ENCODE peak calls at places on chromosomes 12 and 14, in five cellular contexts. R is GM23338; P is effector memory CD4-positive, alpha-beta T cell; L is adipocyte; D is IMR-90. I is an unnamed sample. For H3K4me1, the result is how much of the 10 kb centered on the place peaks cover.

GRCh38 chr14:101248056-101248725 is 313.1 kb upstream of the DIO3 start:
- DNase-seq in R (no peak), L (no peak), P (no peak), D (no peak), I (no peak)

GRCh38 chr12:2958432-2959193 is 584 bp upstream of the TEAD4 start:
- DNase-seq in L (peak), D (peak), P (no peak), R (peak), I (no peak)

GRCh38 chr12:121831571-121832235 is 27.0 kb downstream of the HPD start:
- DNase-seq in P (no peak), R (no peak), L (no peak), D (no peak), I (no peak)

GRCh38 chr12:55727643-55728184 is 1.1 kb downstream of the CD63 start:
- DNase-seq in D (peak), P (no peak), R (peak), L (peak), I (no peak)

GRCh38 chr14:74906923-74907620 is 16.0 kb downstream of the RPS6KL1 start:
- DNase-seq in D (no peak), L (no peak), P (no peak), R (peak), I (no peak)

GRCh38 chr14:103527408-103528157 is 1.4 kb upstream of the TRMT61A start:
- DNase-seq in R (no peak), L (no peak), P (no peak), D (no peak), I (no peak)

GRCh38 chr14:67373347-67373746 is 13.2 kb downstream of the EIF2S1 start:
- DNase-seq in D (no peak), P (no peak), L (no peak), R (no peak), I (no peak)

GRCh38 chr14:56590535-56590951 is 10.9 kb downstream of the TMEM260 start:
- DNase-seq in R (peak), D (no peak), L (no peak), P (no peak), I (no peak)

GRCh38 chr12:6327591-6328041 is 14.3 kb downstream of the TNFRSF1A start:
- DNase-seq in R (no peak), L (no peak), D (no peak), P (no peak), I (no peak)
- H3K4me1 ChIP-seq in R (under half), L (half or more), D (under half), P (under half), I (under half)

GRCh38 chr12:75862692-75863471 is 168.7 kb downstream of the PHLDA1 start:
- DNase-seq in D (peak), P (no peak), R (no peak), L (peak), I (no peak)

GRCh38 chr12:75868501-75868900 is 163.1 kb downstream of the PHLDA1 start:
- DNase-seq in P (no peak), D (no peak), L (no peak), R (no peak), I (no peak)

GRCh38 chr12:75859868-75860267 is 171.7 kb downstream of the PHLDA1 start:
- DNase-seq in R (no peak), D (peak), P (no peak), L (no peak), I (no peak)

GRCh38 chr12:75865315-75865714 is 166.3 kb downstream of the PHLDA1 start:
- DNase-seq in P (no peak), R (no peak), L (no peak), D (no peak), I (no peak)

DNA sequence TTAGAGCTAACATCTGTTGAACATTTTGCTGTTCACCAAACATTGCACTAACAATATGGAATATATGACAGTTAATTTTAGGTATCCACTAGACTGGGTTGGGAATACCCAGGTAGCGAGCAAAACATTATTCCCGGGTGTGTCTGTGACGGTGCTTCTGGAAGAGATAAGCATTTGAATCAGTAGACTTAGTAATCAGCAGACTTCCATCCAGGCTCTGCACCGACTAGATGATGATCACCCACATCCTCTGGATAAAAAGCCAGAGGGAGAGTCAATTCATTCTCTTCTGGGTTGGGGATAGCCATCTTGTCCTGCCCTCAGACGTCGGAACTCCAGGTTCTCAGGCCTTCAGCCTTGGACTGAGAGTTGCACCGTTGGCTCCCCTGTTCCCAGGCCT is 168.1 kb downstream of the PHLDA1 start:
- DNase-seq in P (no peak), L (no peak), R (no peak), D (peak), I (no peak)
- H3K4me3 ChIP-seq in P (no peak), L (no peak), R (no peak), D (no peak), I (no peak)

DNA sequence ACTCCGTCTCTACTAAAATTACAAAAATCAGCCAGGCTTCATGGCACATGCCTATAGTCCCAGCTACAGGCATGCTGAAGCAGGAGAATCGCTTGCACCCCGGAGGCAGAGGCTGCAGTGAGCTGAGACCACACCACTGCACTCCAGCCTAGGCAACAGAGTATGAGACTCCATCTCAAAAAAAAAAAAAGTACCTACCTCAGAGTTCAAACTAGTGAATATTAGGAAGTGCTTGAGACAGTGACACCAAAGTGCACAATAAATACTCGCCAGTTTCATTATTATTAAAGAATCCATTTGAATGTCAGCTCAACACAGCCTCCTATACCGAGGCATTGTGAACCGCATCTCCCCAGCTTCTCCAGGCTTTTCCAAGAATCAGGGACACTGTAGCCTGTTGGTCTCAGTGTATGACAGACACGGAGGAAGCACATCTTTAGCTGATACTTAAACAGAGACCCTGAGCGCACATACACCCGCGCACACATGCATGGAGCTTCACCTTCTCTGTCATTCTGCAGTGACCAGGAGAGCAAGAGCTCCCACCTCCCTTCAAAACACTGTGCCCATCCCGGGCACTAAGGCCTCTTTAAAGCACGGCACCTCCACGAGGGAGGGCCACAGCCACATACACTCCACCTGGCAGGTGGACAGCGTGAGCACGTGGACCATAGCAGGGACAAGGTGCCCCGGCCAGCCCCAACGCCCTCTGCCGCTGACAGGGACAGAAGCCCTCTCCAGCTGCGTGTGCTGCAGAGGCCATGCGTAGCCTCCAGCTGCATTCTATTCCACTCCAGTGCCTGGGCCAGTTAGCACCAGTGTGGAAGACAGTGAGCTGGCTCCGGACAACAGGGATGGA is 5.2 kb downstream of the GAPDH start:
- DNase-seq in D (peak), P (no peak), L (peak), R (peak), I (no peak)
- H3K4me1 ChIP-seq in D (under half), P (under half), L (under half), R (under half), I (half or more)

GRCh38 chr12:47707355-47707754 is 1.5 kb upstream of the RPAP3 start:
- DNase-seq in R (no peak), P (no peak), L (no peak), D (no peak), I (no peak)
- H3K4me3 ChIP-seq in R (no peak), P (peak), L (no peak), D (no peak), I (peak)

DNA sequence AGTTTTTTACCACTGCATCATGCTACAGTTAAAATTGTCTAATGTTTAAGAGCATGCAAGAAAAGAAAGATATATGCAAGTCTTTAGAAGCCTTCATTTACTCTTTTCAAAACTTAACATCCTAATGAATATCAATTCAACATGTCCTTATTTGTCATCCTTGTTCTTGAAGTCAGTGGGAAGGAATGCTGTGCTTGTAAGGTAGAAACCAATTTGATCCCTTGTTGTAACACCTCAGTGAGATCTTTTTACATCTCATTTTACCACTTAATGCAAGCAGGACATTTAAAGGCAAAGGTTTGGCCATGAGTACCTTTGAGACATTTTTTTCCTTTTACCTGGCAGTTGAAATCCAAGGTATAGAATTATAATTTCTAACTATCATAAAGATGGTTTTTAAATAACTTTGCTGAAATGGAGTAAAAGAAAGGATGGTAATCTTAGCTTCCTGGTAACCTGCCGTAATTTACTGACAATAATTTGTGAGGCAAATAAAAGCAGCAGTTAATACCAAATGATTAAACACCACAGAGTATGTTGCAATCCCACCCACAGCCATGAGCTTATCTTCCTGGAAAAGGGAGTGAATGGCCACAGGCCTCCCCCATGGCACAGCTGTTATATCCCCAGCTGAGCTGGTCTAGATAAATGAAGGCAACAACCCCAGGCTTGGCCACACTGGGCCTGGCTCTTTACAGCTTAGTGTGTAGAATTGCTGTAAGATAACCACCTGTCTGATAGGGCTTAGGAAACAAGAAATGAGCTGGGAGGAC is 33.2 kb upstream of the STRN3 start:
- DNase-seq in L (peak), P (no peak), R (peak), D (peak), I (no peak)
- H3K4me1 ChIP-seq in L (under half), P (under half), R (under half), D (under half), I (under half)

GRCh38 chr12:38056701-38057689 is 259.6 kb upstream of the ALG10B start:
- DNase-seq in P (no peak), D (no peak), L (no peak), R (peak), I (no peak)
- H3K4me3 ChIP-seq in P (no peak), D (no peak), L (no peak), R (no peak), I (no peak)

DNA sequence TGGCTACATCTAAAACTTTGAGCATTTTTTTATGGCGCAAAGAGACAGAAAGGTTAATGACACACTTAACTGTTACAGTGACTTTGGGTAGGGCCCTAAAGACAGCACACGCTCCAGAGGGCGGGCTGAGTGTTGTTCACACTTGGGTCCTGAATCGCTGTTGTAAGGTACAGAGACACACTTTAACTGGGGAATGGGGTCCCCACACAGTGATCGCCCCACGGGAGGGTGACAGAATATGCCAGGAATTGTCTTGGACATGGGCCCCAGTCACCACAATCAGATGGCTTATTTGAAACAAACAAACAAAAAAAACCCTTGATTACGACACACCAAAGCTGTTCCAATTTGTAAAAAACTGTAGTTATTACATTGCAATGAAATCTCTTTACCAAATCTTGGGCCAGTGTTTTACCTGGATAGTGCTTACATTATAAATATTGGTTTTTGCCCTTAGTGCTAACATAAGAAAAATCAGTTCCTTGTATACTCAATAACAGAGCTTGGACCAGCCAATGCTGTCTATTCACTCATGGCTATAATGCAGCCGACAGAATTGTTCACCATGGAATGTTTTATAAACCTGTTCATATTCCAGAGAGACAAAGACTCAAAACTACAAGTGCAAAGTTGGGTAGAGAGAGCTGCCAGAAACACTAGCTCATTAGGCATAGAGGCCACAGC is 28.3 kb downstream of the KCTD10 start:
- DNase-seq in P (no peak), R (no peak), D (no peak), L (peak), I (no peak)
- H3K4me1 ChIP-seq in P (under half), R (under half), D (under half), L (half or more), I (under half)